ENCODE peak calls at places on chromosomes 16 and 17, in six cellular contexts. D is naive thymus-derived CD8-positive, alpha-beta T cell; J is CD4-positive, alpha-beta memory T cell; U is activated T-cell treated with anti-CD3 and anti-CD28 coated beads for 48 hours; N is nephron progenitor cell; H is GM23338. A is an unnamed sample.

GRCh38 chr17:4808378-4808767 is 1.4 kb downstream of the PLD2 start:
- DNase-seq in N (no peak), D (no peak), J (no peak), U (no peak), H (no peak), A (no peak)

GRCh38 chr16:30761427-30761927 is 385 bp downstream of the CFAP119 start:
- DNase-seq in J (peak; percentile 63), D (no peak), N (peak; percentile 69), H (peak; percentile 80), U (peak; percentile 38), A (no peak)

GRCh38 chr17:3796110-3796821 is 4.7 kb downstream of the ITGAE start:
- DNase-seq in N (no peak), U (peak; percentile 75), J (peak; percentile 91), H (no peak), D (peak; percentile 53), A (no peak)

GRCh38 chr16:86710602-86710950 is 132.2 kb downstream of the FOXL1 start:
- DNase-seq in U (no peak), J (no peak), N (no peak), H (no peak), D (no peak), A (no peak)

GRCh38 chr16:66481943-66482390 is 54.9 kb downstream of the BEAN1 start:
- DNase-seq in J (no peak), D (no peak), N (no peak), H (no peak), U (no peak), A (no peak)

GRCh38 chr17:46978489-46979022 is 497 bp downstream of the RPRML start:
- DNase-seq in U (peak; percentile 6), H (peak; percentile 46), N (peak; percentile 40), J (no peak), D (peak; percentile 16), A (no peak)

GRCh38 chr17:63955232-63955631 is 17.5 kb downstream of the SCN4A start:
- DNase-seq in J (no peak), H (no peak), N (no peak), D (no peak), U (no peak), A (no peak)

GRCh38 chr16:7013990-7014389 is 318.7 kb upstream of the RBFOX1 start:
- DNase-seq in J (no peak), U (no peak), N (peak; percentile 24), D (no peak), H (peak; percentile 23), A (no peak)

GRCh38 chr17:75777243-75777922 is 7.2 kb upstream of the UNK start:
- DNase-seq in D (peak; percentile 35), N (no peak), U (no peak), H (no peak), J (no peak), A (no peak)

GRCh38 chr16:51596247-51596646 is 445.2 kb upstream of the SALL1 start:
- DNase-seq in D (no peak), U (no peak), N (no peak), H (no peak), J (no peak), A (no peak)

GRCh38 chr16:11828696-11829095 is 22.6 kb downstream of the RSL1D1 start:
- DNase-seq in N (no peak), U (no peak), H (no peak), D (no peak), J (no peak), A (no peak)

GRCh38 chr17:17784599-17785264 is 52.1 kb downstream of the SREBF1 start:
- DNase-seq in U (no peak), H (peak; percentile 54), D (peak; percentile 52), N (no peak), J (no peak), A (no peak)

GRCh38 chr16:81429045-81429521 is 15.5 kb upstream of the CMIP start:
- DNase-seq in U (no peak), D (no peak), J (no peak), H (peak; percentile 82), N (no peak), A (no peak)

GRCh38 chr16:47503936-47504335 is 42.8 kb downstream of the PHKB start:
- DNase-seq in U (no peak), J (no peak), D (no peak), N (no peak), H (no peak), A (no peak)

GRCh38 chr17:33596904-33597303 is 303.8 kb upstream of the ASIC2 start:
- DNase-seq in N (no peak), U (no peak), J (no peak), D (no peak), H (no peak), A (no peak)

GRCh38 chr16:23013484-23013883 is 135.8 kb downstream of the USP31 start:
- DNase-seq in D (no peak), U (no peak), N (no peak), J (no peak), H (peak; percentile 56), A (no peak)

GRCh38 chr16:89248196-89249005 is 30.9 kb downstream of the ZNF778 start:
- DNase-seq in D (peak; percentile 38), H (peak; percentile 51), U (no peak), N (no peak), J (no peak), A (no peak)

GRCh38 chr17:15266325-15266950 is 1.3 kb upstream of the PMP22 start:
- DNase-seq in H (no peak), N (no peak), D (no peak), J (no peak), U (no peak), A (no peak)

GRCh38 chr17:17724307-17724921 is 43.2 kb downstream of the RAI1 start:
- DNase-seq in D (peak; percentile 15), N (no peak), H (peak; percentile 82), J (no peak), U (no peak), A (no peak)